ENCODE peak calls at places on chromosomes 1 and 21, in four cellular contexts. G is tibial nerve, L is MG63, K is endodermal cell. Z is an unnamed sample.

GRCh38 chr1:167082511-167083027 is 7.6 kb downstream of the GPA33 start:
- DNase-seq in G (no peak), L (peak; percentile 38), K (peak; percentile 44), Z (no peak)

GRCh38 chr1:225681231-225681630 is 28.3 kb upstream of the ENAH start:
- DNase-seq in G (no peak), L (no peak), K (no peak), Z (no peak)

GRCh38 chr1:210074904-210075303 is 136.9 kb downstream of the SYT14 start:
- DNase-seq in G (no peak), L (no peak), K (no peak), Z (no peak)

GRCh38 chr1:12053752-12054548 is 9.2 kb upstream of the TNFRSF8 start:
- DNase-seq in G (no peak), L (no peak), K (no peak), Z (no peak)

GRCh38 chr1:19735419-19736127 is 64.1 kb downstream of the TMCO4 start:
- DNase-seq in G (peak; percentile 74), L (peak; percentile 96), K (no peak), Z (no peak)

GRCh38 chr1:9326596-9326995 is 33.9 kb downstream of the SPSB1 start:
- DNase-seq in G (no peak), L (peak; percentile 76), K (no peak), Z (no peak)

GRCh38 chr1:42646056-42646455 is 12.2 kb upstream of the PPIH start:
- DNase-seq in G (no peak), L (no peak), K (no peak), Z (no peak)

GRCh38 chr1:162632743-162633326 is 571 bp downstream of the DDR2 start:
- DNase-seq in G (no peak), L (no peak), K (no peak), Z (no peak)

GRCh38 chr1:237270338-237270737 is 228.4 kb downstream of the RYR2 start:
- DNase-seq in G (no peak), L (no peak), K (no peak), Z (no peak)

GRCh38 chr1:174969977-174970376 is 29.8 kb upstream of the CACYBP start:
- DNase-seq in G (no peak), L (no peak), K (no peak), Z (no peak)

GRCh38 chr1:60848583-60849188 is 233.7 kb upstream of the NFIA start:
- DNase-seq in G (no peak), L (no peak), K (no peak), Z (no peak)

GRCh38 chr1:231512147-231512698 is 16.2 kb upstream of the TSNAX start:
- DNase-seq in G (no peak), L (no peak), K (no peak), Z (no peak)

GRCh38 chr1:209500993-209501392 is 82.5 kb upstream of the CAMK1G start:
- DNase-seq in G (no peak), L (no peak), K (no peak), Z (no peak)

GRCh38 chr1:37919277-37919676 is 27.6 kb downstream of the INPP5B start:
- DNase-seq in G (no peak), L (peak; percentile 12), K (peak; percentile 76), Z (no peak)

GRCh38 chr21:33940846-33941245 is 25.2 kb upstream of the ATP5PO start:
- DNase-seq in G (no peak), L (no peak), K (no peak), Z (no peak)

GRCh38 chr1:205450448-205450847 is 5.4 kb downstream of the BLACAT1 start:
- DNase-seq in G (no peak), L (no peak), K (peak; percentile 89), Z (no peak)

GRCh38 chr1:179142889-179143299 is 61.0 kb downstream of the TOR3A start:
- DNase-seq in G (peak; percentile 61), L (peak; percentile 70), K (no peak), Z (no peak)

GRCh38 chr21:43854773-43855633 is 10.0 kb upstream of the AGPAT3 start:
- DNase-seq in G (no peak), L (no peak), K (no peak), Z (no peak)

GRCh38 chr21:37186983-37187382 is 80.2 kb downstream of the VPS26C start:
- DNase-seq in G (no peak), L (no peak), K (no peak), Z (no peak)

GRCh38 chr1:93080424-93080823 is 1.3 kb downstream of the MTF2 start:
- DNase-seq in G (no peak), L (no peak), K (no peak), Z (no peak)

GRCh38 chr1:9717193-9718005 is 65.9 kb downstream of the PIK3CD start:
- DNase-seq in G (peak; percentile 63), L (no peak), K (peak; percentile 87), Z (peak; percentile 84)

GRCh38 chr1:245458761-245459174 is 304.0 kb downstream of the KIF26B start:
- DNase-seq in G (no peak), L (no peak), K (peak; percentile 6), Z (no peak)

GRCh38 chr1:183711691-183712401 is 58.7 kb upstream of the APOBEC4 start:
- DNase-seq in G (no peak), L (peak; percentile 19), K (no peak), Z (no peak)

GRCh38 chr21:20570824-20571232 is 427.4 kb upstream of the NCAM2 start:
- DNase-seq in G (no peak), L (no peak), K (peak; percentile 88), Z (no peak)

GRCh38 chr1:172321429-172321828 is 99.1 kb upstream of the C1orf105 start:
- DNase-seq in G (no peak), L (peak; percentile 49), K (no peak), Z (no peak)

GRCh38 chr1:198212675-198213074 is 55.9 kb downstream of the NEK7 start:
- DNase-seq in G (no peak), L (peak; percentile 33), K (no peak), Z (no peak)

GRCh38 chr1:201365251-201365650 is 12.2 kb downstream of the TNNT2 start:
- DNase-seq in G (no peak), L (no peak), K (no peak), Z (no peak)
- H3K36me3 ChIP-seq in G (no peaks in the 10 kb centered on the region), L (no peaks in the 10 kb centered on the region), K (no peaks in the 10 kb centered on the region), Z (no peaks in the 10 kb centered on the region)

DNA sequence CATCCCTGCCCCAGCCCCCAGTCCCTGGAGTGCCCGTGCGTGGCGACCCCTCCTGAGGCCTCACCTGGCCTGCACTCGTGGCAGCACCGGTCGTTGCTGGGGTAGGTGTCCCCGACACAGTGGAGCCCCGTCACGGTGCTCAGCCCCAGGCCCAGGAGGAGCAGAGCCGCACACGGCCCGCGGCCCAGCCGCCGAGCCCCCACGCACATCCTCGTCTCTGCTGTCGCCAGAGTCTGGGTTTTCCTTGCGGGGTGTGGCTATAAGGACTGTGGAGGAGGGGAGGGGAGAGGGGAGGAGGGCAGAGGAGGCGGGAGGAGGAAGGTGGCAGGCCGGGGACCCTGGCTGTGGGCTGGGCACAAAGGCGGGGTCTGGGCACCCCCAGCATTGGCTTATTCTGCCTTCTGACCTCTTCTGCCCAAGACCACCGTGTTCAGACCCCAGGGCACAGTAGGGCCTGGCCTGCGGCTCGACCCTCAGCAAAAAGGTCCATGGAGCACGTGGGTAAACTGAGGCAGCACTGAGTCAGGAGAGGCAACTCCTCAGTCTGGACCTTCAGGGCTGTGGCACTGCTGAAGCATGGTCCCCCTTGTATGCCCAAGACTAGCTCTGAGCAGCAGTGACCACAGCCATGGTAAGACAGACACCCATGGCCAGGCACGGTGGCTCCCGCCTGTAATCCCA is at the start of gene TNFRSF4:
- DNase-seq in G (no peak), L (no peak), K (no peak), Z (no peak)
- H3K4me3 ChIP-seq in G (peak within 1 kb of the TSS; percentile 32), L (no peak within 1 kb of the TSS), K (no peak within 1 kb of the TSS), Z (peak within 1 kb of the TSS; percentile 74)

DNA sequence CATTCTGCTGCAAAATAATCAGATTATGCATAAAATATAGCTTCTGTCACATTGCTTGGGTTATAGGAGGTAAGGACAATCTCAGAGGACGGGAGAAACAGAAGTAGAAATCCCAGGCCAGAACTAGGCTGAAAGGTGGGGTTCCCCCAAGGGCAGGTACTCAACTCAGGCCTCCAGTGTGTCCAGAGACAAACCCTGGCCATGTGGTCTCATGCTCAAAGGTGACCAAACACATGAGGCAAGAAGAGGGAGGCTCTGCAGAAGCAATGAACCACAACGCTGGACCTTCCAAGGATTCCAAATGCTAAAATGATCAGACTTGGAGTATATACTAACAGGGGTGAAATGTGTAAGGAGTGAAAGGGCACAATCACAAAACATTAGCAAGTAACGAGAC is 103.8 kb downstream of the DMRTB1 start:
- DNase-seq in G (no peak), L (no peak), K (no peak), Z (no peak)
- H3K27me3 ChIP-seq in G (no peaks in the 10 kb centered on the region), L (no peaks in the 10 kb centered on the region), K (no peaks in the 10 kb centered on the region), Z (peaks cover 11% of the 10 kb centered on the region)

DNA sequence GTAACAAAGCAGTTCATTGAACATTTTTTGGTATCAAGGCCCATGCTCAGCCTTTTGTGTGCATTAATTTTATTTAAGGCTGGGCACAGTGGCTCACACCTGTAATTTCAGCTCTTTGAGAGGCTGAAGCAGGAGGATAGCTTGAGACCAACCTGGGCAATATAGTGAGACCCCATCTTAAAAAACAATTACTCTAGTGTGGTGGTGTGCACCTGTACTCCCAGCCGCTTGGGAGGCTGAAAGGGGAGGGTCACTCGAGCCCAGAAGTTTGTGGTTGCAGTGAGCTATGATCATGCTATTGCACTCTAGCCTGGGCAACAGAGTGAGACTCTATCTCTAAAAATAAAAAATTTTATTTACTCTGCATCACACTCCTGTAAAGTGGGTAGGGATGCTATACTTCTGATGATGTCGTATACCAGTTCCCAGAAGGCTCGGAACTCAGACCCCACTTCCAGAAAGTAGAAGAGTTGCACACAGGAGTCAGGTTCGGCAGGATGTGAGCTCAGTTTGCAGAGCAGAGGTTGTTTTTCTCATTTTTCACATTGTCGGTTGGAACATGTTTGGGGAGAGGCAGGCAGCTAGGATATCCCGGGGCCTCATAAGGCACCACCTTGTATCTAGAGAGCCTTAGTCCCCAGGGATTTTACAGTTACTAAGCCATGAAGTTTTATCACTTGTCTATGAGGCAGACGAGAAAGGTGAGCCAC is 144.6 kb downstream of the GALNT2 start:
- DNase-seq in G (no peak), L (no peak), K (no peak), Z (no peak)
- H3K36me3 ChIP-seq in G (no peaks in the 10 kb centered on the region), L (peaks cover 24% of the 10 kb centered on the region), K (no peaks in the 10 kb centered on the region), Z (no peaks in the 10 kb centered on the region)

Z was measured in effector memory CD4-positive, alpha-beta T cell.